ENCODE peak calls at places on chromosomes 5 and 9, in seven cellular contexts. One of them, this sample, is unnamed. For H3K4me1 and H3K9me3, the result is how much of the 10 kb centered on the place peaks cover.

GRCh38 chr9:126391713-126392661 is 65.4 kb downstream of the MVB12B start:
- DNase-seq in stomach: no peak
- DNase-seq in A549: no peak
- DNase-seq in K562: no peak
- DNase-seq in ovary: no peak
- DNase-seq in esophagus squamous epithelium: no peak
- DNase-seq in thyroid gland: no peak
- DNase-seq in this sample: no peak

GRCh38 chr5:36894950-36895349 is 18.4 kb downstream of the NIPBL start:
- DNase-seq in stomach: no peak
- DNase-seq in A549: no peak
- DNase-seq in K562: no peak
- DNase-seq in ovary: no peak
- DNase-seq in esophagus squamous epithelium: no peak
- DNase-seq in thyroid gland: no peak
- DNase-seq in this sample: no peak

GRCh38 chr5:170603578-170604565 is 100.1 kb downstream of the KCNIP1 start:
- DNase-seq in stomach: no peak
- DNase-seq in A549: peak
- DNase-seq in K562: peak
- DNase-seq in ovary: peak
- DNase-seq in esophagus squamous epithelium: no peak
- DNase-seq in thyroid gland: peak
- DNase-seq in this sample: peak

GRCh38 chr9:20732118-20732517 is 48.1 kb downstream of the FOCAD start:
- DNase-seq in stomach: no peak
- DNase-seq in A549: peak
- DNase-seq in K562: no peak
- DNase-seq in ovary: no peak
- DNase-seq in esophagus squamous epithelium: no peak
- DNase-seq in thyroid gland: no peak
- DNase-seq in this sample: no peak

GRCh38 chr5:90530736-90531487 is 1.5 kb upstream of the LYSMD3 start:
- DNase-seq in stomach: no peak
- DNase-seq in A549: no peak
- DNase-seq in K562: peak
- DNase-seq in ovary: no peak
- DNase-seq in esophagus squamous epithelium: no peak
- DNase-seq in thyroid gland: peak
- DNase-seq in this sample: peak

GRCh38 chr5:149702953-149703646 is 27.0 kb upstream of the PPARGC1B start:
- DNase-seq in stomach: no peak
- DNase-seq in A549: no peak
- DNase-seq in K562: peak
- DNase-seq in ovary: no peak
- DNase-seq in esophagus squamous epithelium: no peak
- DNase-seq in thyroid gland: no peak
- DNase-seq in this sample: no peak

GRCh38 chr9:34419716-34420504 is 38.5 kb downstream of the FAM219A start:
- DNase-seq in stomach: no peak
- DNase-seq in A549: no peak
- DNase-seq in K562: no peak
- DNase-seq in ovary: no peak
- DNase-seq in esophagus squamous epithelium: no peak
- DNase-seq in thyroid gland: no peak
- DNase-seq in this sample: no peak

GRCh38 chr5:95771109-95771708 is 40.1 kb downstream of the RHOBTB3 start:
- DNase-seq in stomach: peak
- DNase-seq in A549: no peak
- DNase-seq in K562: no peak
- DNase-seq in ovary: peak
- DNase-seq in esophagus squamous epithelium: no peak
- DNase-seq in thyroid gland: peak
- DNase-seq in this sample: peak

GRCh38 chr9:132249690-132250089 is 87.8 kb downstream of the NTNG2 start:
- DNase-seq in stomach: no peak
- DNase-seq in A549: no peak
- DNase-seq in K562: no peak
- DNase-seq in ovary: no peak
- DNase-seq in esophagus squamous epithelium: no peak
- DNase-seq in thyroid gland: no peak
- DNase-seq in this sample: no peak

GRCh38 chr5:149166128-149166527 is 24.8 kb downstream of the ABLIM3 start:
- DNase-seq in stomach: no peak
- DNase-seq in A549: no peak
- DNase-seq in K562: no peak
- DNase-seq in ovary: no peak
- DNase-seq in esophagus squamous epithelium: no peak
- DNase-seq in thyroid gland: no peak
- DNase-seq in this sample: no peak

GRCh38 chr5:137501846-137502406 is 2.8 kb upstream of the SPOCK1 start:
- DNase-seq in stomach: no peak
- DNase-seq in A549: no peak
- DNase-seq in K562: no peak
- DNase-seq in ovary: no peak
- DNase-seq in esophagus squamous epithelium: no peak
- DNase-seq in thyroid gland: no peak
- DNase-seq in this sample: no peak

GRCh38 chr9:38027714-38028113 is 41.3 kb downstream of the SHB start:
- DNase-seq in stomach: no peak
- DNase-seq in A549: no peak
- DNase-seq in K562: no peak
- DNase-seq in ovary: no peak
- DNase-seq in esophagus squamous epithelium: no peak
- DNase-seq in thyroid gland: no peak
- DNase-seq in this sample: no peak
- TF ChIP-seq POLR2A in stomach: no peak
- TF ChIP-seq POLR2A in A549: no peak
- TF ChIP-seq POLR2A in K562: no peak
- TF ChIP-seq POLR2A in ovary: no peak
- TF ChIP-seq POLR2A in esophagus squamous epithelium: no peak
- TF ChIP-seq POLR2A in thyroid gland: no peak
- TF ChIP-seq POLR2A in this sample: no peak

DNA sequence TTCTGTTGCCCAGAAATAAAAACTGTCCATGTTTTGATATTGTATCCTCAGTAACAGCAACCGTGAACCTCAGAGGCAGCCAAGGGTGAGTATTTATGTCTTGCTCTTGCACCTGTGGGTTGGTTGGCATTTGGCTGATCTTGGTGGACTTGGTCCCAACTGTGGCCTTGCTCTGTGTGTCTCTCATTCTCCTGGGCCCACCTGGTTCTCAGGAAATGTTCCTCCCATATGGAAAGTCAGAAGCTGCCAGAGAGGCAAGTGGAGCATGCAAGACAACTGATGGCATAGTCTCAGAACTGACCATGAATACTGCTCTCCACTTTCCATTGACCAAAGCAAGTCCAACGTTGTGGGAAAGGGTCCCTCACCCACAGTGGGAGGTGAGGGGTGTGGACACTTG is 13.6 kb upstream of the NINJ1 start:
- DNase-seq in stomach: no peak
- DNase-seq in A549: no peak
- DNase-seq in K562: no peak
- DNase-seq in ovary: no peak
- DNase-seq in esophagus squamous epithelium: no peak
- DNase-seq in thyroid gland: no peak
- DNase-seq in this sample: no peak
- H3K4me1 ChIP-seq in stomach: under half
- H3K4me1 ChIP-seq in A549: under half
- H3K4me1 ChIP-seq in K562: under half
- H3K4me1 ChIP-seq in ovary: under half
- H3K4me1 ChIP-seq in esophagus squamous epithelium: under half
- H3K4me1 ChIP-seq in thyroid gland: under half
- H3K4me1 ChIP-seq in this sample: under half

GRCh38 chr5:141343953-141344463 is 379 bp downstream of the PCDHGA3 start:
- DNase-seq in stomach: no peak
- DNase-seq in A549: no peak
- DNase-seq in K562: peak
- DNase-seq in ovary: no peak
- DNase-seq in esophagus squamous epithelium: no peak
- DNase-seq in thyroid gland: no peak
- DNase-seq in this sample: no peak

GRCh38 chr5:141343242-141343952 is at the start of gene PCDHGA3:
- DNase-seq in stomach: no peak
- DNase-seq in A549: peak
- DNase-seq in K562: peak
- DNase-seq in ovary: no peak
- DNase-seq in esophagus squamous epithelium: no peak
- DNase-seq in thyroid gland: no peak
- DNase-seq in this sample: peak

GRCh38 chr5:141345327-141345726 is 1.7 kb downstream of the PCDHGA3 start:
- DNase-seq in stomach: no peak
- DNase-seq in A549: no peak
- DNase-seq in K562: no peak
- DNase-seq in ovary: no peak
- DNase-seq in esophagus squamous epithelium: no peak
- DNase-seq in thyroid gland: no peak
- DNase-seq in this sample: no peak

GRCh38 chr5:141338538-141339306 is at the start of gene PCDHGA2:
- DNase-seq in stomach: no peak
- DNase-seq in A549: peak
- DNase-seq in K562: peak
- DNase-seq in ovary: peak
- DNase-seq in esophagus squamous epithelium: no peak
- DNase-seq in thyroid gland: no peak
- DNase-seq in this sample: peak

DNA sequence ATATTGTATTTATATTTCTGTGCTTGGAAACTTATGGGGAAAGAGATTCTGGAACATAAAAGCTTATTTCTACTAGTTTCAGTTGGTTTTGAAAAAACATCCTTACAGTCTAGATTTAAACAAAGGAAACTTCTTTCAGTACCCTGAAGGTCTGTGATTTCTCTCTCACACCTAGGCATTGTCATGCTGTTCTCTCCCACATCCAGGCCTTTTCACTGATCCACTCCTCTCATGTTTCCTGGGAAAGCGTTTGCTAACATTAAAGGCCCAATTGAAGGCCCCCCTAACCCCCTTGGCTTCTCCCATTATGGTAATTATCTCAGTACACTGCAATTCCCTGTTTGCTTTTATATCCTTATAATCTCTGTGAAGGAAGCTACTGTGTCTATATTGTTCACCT is 856 bp upstream of the PCDHGA3 start:
- DNase-seq in stomach: no peak
- DNase-seq in A549: no peak
- DNase-seq in K562: no peak
- DNase-seq in ovary: no peak
- DNase-seq in esophagus squamous epithelium: no peak
- DNase-seq in thyroid gland: no peak
- DNase-seq in this sample: no peak
- H3K9me3 ChIP-seq in stomach: half or more
- H3K9me3 ChIP-seq in A549: under half
- H3K9me3 ChIP-seq in K562: under half
- H3K9me3 ChIP-seq in ovary: under half
- H3K9me3 ChIP-seq in esophagus squamous epithelium: half or more
- H3K9me3 ChIP-seq in thyroid gland: under half
- H3K9me3 ChIP-seq in this sample: under half

GRCh38 chr5:98927988-98928801 is 612 bp downstream of the CHD1 start:
- DNase-seq in stomach: peak
- DNase-seq in A549: peak
- DNase-seq in K562: peak
- DNase-seq in ovary: peak
- DNase-seq in esophagus squamous epithelium: peak
- DNase-seq in thyroid gland: peak
- DNase-seq in this sample: peak
- TF ChIP-seq POLR2A in stomach: no peak
- TF ChIP-seq POLR2A in A549: no peak
- TF ChIP-seq POLR2A in K562: no peak
- TF ChIP-seq POLR2A in ovary: peak
- TF ChIP-seq POLR2A in esophagus squamous epithelium: no peak
- TF ChIP-seq POLR2A in thyroid gland: no peak
- TF ChIP-seq POLR2A in this sample: no peak

DNA sequence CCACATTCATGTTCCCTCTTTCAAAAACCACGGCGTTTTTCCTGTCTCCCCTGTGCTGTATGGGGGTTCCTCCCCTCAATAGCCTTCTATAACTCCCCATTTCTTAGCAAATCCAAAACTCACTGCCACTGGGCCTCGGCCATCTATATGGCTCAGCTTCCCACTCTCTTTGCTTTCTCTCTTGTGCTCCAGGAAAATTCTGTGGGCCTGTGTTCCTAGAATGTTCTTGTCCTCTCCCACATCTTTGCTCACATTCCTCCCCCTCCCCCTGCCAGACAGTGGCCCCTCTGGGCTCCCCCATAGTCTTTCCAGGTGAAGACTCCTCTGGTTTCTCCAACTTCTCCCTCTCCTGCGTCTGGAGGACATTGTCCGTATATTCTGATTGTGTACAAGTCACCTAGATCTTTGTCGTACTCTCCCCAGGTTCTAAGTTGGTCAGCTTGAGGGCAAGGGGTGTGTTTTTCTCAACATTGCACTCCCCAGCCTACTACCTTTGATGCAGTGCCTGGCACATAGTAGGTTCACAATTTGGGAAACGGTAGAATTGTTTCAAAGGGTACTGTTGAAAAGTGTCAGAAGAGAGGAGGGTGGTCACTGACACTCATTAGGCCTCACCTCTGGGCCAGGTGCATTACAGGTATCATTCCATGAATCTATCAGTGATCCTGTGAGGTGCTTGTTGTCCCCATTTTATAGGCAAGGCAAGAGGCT is 3.7 kb upstream of the DUSP1 start:
- DNase-seq in stomach: no peak
- DNase-seq in A549: no peak
- DNase-seq in K562: no peak
- DNase-seq in ovary: no peak
- DNase-seq in esophagus squamous epithelium: no peak
- DNase-seq in thyroid gland: no peak
- DNase-seq in this sample: no peak
- H3K4me1 ChIP-seq in stomach: under half
- H3K4me1 ChIP-seq in A549: half or more
- H3K4me1 ChIP-seq in K562: half or more
- H3K4me1 ChIP-seq in ovary: under half
- H3K4me1 ChIP-seq in esophagus squamous epithelium: half or more
- H3K4me1 ChIP-seq in thyroid gland: under half
- H3K4me1 ChIP-seq in this sample: under half

DNA sequence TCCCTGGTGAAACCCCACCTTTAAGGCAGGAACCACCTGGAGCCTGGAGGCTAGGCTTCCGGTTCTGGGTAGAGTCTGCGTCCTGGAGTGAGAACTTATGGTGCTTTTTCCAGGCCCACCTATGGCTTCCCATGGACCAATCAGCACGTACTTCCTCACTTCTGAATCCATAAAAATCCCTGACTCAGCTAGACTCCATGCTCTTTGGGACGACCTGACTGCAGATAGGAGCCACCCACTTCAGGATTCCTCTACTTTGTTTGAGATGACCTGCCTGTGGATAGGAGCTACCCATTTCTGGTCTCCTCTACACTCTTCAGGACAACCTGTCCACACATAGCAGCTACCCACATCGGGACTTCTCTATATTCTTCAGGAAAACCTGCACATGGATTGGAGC is 168.8 kb upstream of the IRX2 start:
- DNase-seq in stomach: no peak
- DNase-seq in A549: no peak
- DNase-seq in K562: no peak
- DNase-seq in ovary: no peak
- DNase-seq in esophagus squamous epithelium: no peak
- DNase-seq in thyroid gland: no peak
- DNase-seq in this sample: no peak
- H3K9me3 ChIP-seq in stomach: under half
- H3K9me3 ChIP-seq in A549: under half
- H3K9me3 ChIP-seq in K562: under half
- H3K9me3 ChIP-seq in ovary: under half
- H3K9me3 ChIP-seq in esophagus squamous epithelium: under half
- H3K9me3 ChIP-seq in thyroid gland: under half
- H3K9me3 ChIP-seq in this sample: under half

This sample was measured in testis.